ENCODE peak calls at places on chromosomes 4 and X, in eight cellular contexts. One of them, this sample, is unnamed.

GRCh38 chrX:94058728-94059382 is 384.8 kb downstream of the FAM133A start:
- DNase-seq in HTR-8/SVneo: no peak
- DNase-seq in GM12865: no peak
- DNase-seq in brain microvascular endothelial cell: peak; percentile 0
- DNase-seq in stimulated activated CD8-positive, alpha-beta memory T cell treated with anti-CD3 and anti-CD28 coated beads, Interleukin-4, amount 100 ng/mL, for 4 hours: no peak
- DNase-seq in H9: peak; percentile 46
- DNase-seq in DND-41: no peak
- DNase-seq in IMR-90: no peak
- DNase-seq in this sample: no peak

GRCh38 chrX:38435130-38435529 is 82.7 kb downstream of the OTC start:
- DNase-seq in IMR-90: no peak
- DNase-seq in brain microvascular endothelial cell: no peak
- DNase-seq in stimulated activated CD8-positive, alpha-beta memory T cell treated with anti-CD3 and anti-CD28 coated beads, Interleukin-4, amount 100 ng/mL, for 4 hours: no peak
- DNase-seq in GM12865: no peak
- DNase-seq in DND-41: no peak
- DNase-seq in H9: no peak
- DNase-seq in HTR-8/SVneo: no peak
- DNase-seq in this sample: no peak

GRCh38 chrX:8743126-8743732 is 11.3 kb upstream of the ANOS1 start:
- DNase-seq in H9: peak; percentile 52
- DNase-seq in HTR-8/SVneo: peak; percentile 25
- DNase-seq in stimulated activated CD8-positive, alpha-beta memory T cell treated with anti-CD3 and anti-CD28 coated beads, Interleukin-4, amount 100 ng/mL, for 4 hours: peak; percentile 7
- DNase-seq in IMR-90: peak; percentile 31
- DNase-seq in GM12865: peak; percentile 35
- DNase-seq in DND-41: peak; percentile 59
- DNase-seq in brain microvascular endothelial cell: peak; percentile 22
- DNase-seq in this sample: no peak

GRCh38 chr4:17781072-17781830 is at the start of gene FAM184B:
- DNase-seq in GM12865: no peak
- DNase-seq in stimulated activated CD8-positive, alpha-beta memory T cell treated with anti-CD3 and anti-CD28 coated beads, Interleukin-4, amount 100 ng/mL, for 4 hours: no peak
- DNase-seq in brain microvascular endothelial cell: no peak
- DNase-seq in IMR-90: no peak
- DNase-seq in DND-41: no peak
- DNase-seq in H9: peak; percentile 52
- DNase-seq in HTR-8/SVneo: no peak
- DNase-seq in this sample: no peak

GRCh38 chr4:89172865-89173264 is 61.5 kb downstream of the TIGD2 start:
- DNase-seq in HTR-8/SVneo: no peak
- DNase-seq in brain microvascular endothelial cell: no peak
- DNase-seq in IMR-90: no peak
- DNase-seq in DND-41: no peak
- DNase-seq in stimulated activated CD8-positive, alpha-beta memory T cell treated with anti-CD3 and anti-CD28 coated beads, Interleukin-4, amount 100 ng/mL, for 4 hours: no peak
- DNase-seq in H9: no peak
- DNase-seq in GM12865: peak; percentile 24
- DNase-seq in this sample: no peak

GRCh38 chr4:137923494-137923893 is 318.7 kb downstream of the SLC7A11 start:
- DNase-seq in IMR-90: no peak
- DNase-seq in DND-41: no peak
- DNase-seq in brain microvascular endothelial cell: no peak
- DNase-seq in H9: no peak
- DNase-seq in GM12865: peak; percentile 10
- DNase-seq in HTR-8/SVneo: no peak
- DNase-seq in stimulated activated CD8-positive, alpha-beta memory T cell treated with anti-CD3 and anti-CD28 coated beads, Interleukin-4, amount 100 ng/mL, for 4 hours: no peak
- DNase-seq in this sample: no peak

GRCh38 chr4:139770361-139770760 is 104.7 kb downstream of the MGST2 start:
- DNase-seq in DND-41: no peak
- DNase-seq in H9: no peak
- DNase-seq in IMR-90: no peak
- DNase-seq in stimulated activated CD8-positive, alpha-beta memory T cell treated with anti-CD3 and anti-CD28 coated beads, Interleukin-4, amount 100 ng/mL, for 4 hours: no peak
- DNase-seq in HTR-8/SVneo: no peak
- DNase-seq in brain microvascular endothelial cell: no peak
- DNase-seq in GM12865: no peak
- DNase-seq in this sample: no peak

GRCh38 chr4:38857354-38858096 is 908 bp upstream of the TLR6 start:
- DNase-seq in DND-41: peak; percentile 24
- DNase-seq in brain microvascular endothelial cell: peak; percentile 92
- DNase-seq in IMR-90: peak; percentile 94
- DNase-seq in HTR-8/SVneo: peak; percentile 61
- DNase-seq in H9: no peak
- DNase-seq in stimulated activated CD8-positive, alpha-beta memory T cell treated with anti-CD3 and anti-CD28 coated beads, Interleukin-4, amount 100 ng/mL, for 4 hours: no peak
- DNase-seq in GM12865: peak; percentile 83
- DNase-seq in this sample: no peak

GRCh38 chr4:60173718-60174117 is 1026.4 kb upstream of the ADGRL3 start:
- DNase-seq in HTR-8/SVneo: no peak
- DNase-seq in GM12865: no peak
- DNase-seq in DND-41: no peak
- DNase-seq in stimulated activated CD8-positive, alpha-beta memory T cell treated with anti-CD3 and anti-CD28 coated beads, Interleukin-4, amount 100 ng/mL, for 4 hours: no peak
- DNase-seq in H9: no peak
- DNase-seq in IMR-90: no peak
- DNase-seq in brain microvascular endothelial cell: no peak
- DNase-seq in this sample: no peak

This sample was measured in NCI-H2227 treated with DMSO at 0.1 percent for 48 hours.